ENCODE peak calls at places on chromosomes 11 and 22, in seven cellular contexts. T, A, I, C, J, D and F are unnamed samples.
A peak's percentile ranks its signal among the peaks of the same experiment; 100 is the strongest.

GRCh38 chr11:78952188-78952587 is 377.5 kb upstream of the NARS2 start:
- DNase-seq in T (no peak), A (no peak), I (no peak), C (no peak), J (no peak), D (no peak), F (no peak)

GRCh38 chr11:8608646-8609045 is 14.6 kb upstream of the STK33 start:
- DNase-seq in T (no peak), A (no peak), I (no peak), C (no peak), J (no peak), D (no peak), F (no peak)

GRCh38 chr11:33536178-33536577 is 164.4 kb downstream of the C11orf91 start:
- DNase-seq in T (no peak), A (no peak), I (no peak), C (no peak), J (no peak), D (no peak), F (no peak)

GRCh38 chr22:17831527-17832251 is 57.4 kb upstream of the BID start:
- DNase-seq in T (no peak), A (no peak), I (no peak), C (no peak), J (no peak), D (no peak), F (no peak)

GRCh38 chr11:82988936-82989627 is 82.6 kb downstream of the RAB30 start:
- DNase-seq in T (no peak), A (no peak), I (no peak), C (no peak), J (no peak), D (no peak), F (peak; percentile 81)

GRCh38 chr11:12169822-12170221 is 59.4 kb downstream of the MICAL2 start:
- DNase-seq in T (no peak), A (no peak), I (no peak), C (no peak), J (no peak), D (no peak), F (no peak)

GRCh38 chr11:6248248-6248647 is 9.4 kb downstream of the CNGA4 start:
- DNase-seq in T (no peak), A (no peak), I (no peak), C (peak; percentile 4), J (no peak), D (no peak), F (no peak)

GRCh38 chr22:40982482-40983385 is 31.6 kb downstream of the RBX1 start:
- DNase-seq in T (no peak), A (no peak), I (no peak), C (no peak), J (no peak), D (no peak), F (no peak)

GRCh38 chr11:123145220-123145619 is 49.8 kb downstream of the CLMP start:
- DNase-seq in T (peak; percentile 22), A (no peak), I (peak; percentile 75), C (no peak), J (no peak), D (no peak), F (no peak)

GRCh38 chr11:117803896-117804295 is 6.9 kb upstream of the DSCAML1 start:
- DNase-seq in T (no peak), A (no peak), I (peak; percentile 50), C (no peak), J (no peak), D (no peak), F (no peak)

GRCh38 chr11:134625151-134625550 is 213.1 kb upstream of the B3GAT1 start:
- DNase-seq in T (no peak), A (no peak), I (peak; percentile 9), C (no peak), J (no peak), D (no peak), F (no peak)

GRCh38 chr11:115408036-115408911 is 95.9 kb downstream of the CADM1 start:
- DNase-seq in T (no peak), A (no peak), I (no peak), C (no peak), J (no peak), D (no peak), F (no peak)

GRCh38 chr11:94968334-94968958 is 4.9 kb downstream of the CWC15 start:
- DNase-seq in T (no peak), A (no peak), I (no peak), C (no peak), J (no peak), D (peak; percentile 6), F (peak; percentile 1)

GRCh38 chr11:94895971-94896370 is 77.4 kb downstream of the CWC15 start:
- DNase-seq in T (no peak), A (no peak), I (no peak), C (no peak), J (no peak), D (no peak), F (no peak)

GRCh38 chr11:69306821-69307220 is 12.9 kb downstream of the MYEOV start:
- DNase-seq in T (no peak), A (no peak), I (no peak), C (no peak), J (no peak), D (no peak), F (no peak)